ENCODE peak calls at places on chromosomes 13 and 19, in four cellular contexts. W, G, A and N are unnamed samples.
A peak's percentile ranks its signal among the peaks of the same experiment; 100 is the strongest.

GRCh38 chr13:33676700-33677048 is 141.3 kb upstream of the RFC3 start:
- DNase-seq in G (peak; percentile 70), W (peak; percentile 29), A (peak; percentile 21), N (peak; percentile 64)

GRCh38 chr19:16441661-16442071 is 30.1 kb downstream of the EPS15L1 start:
- DNase-seq in G (no peak), A (no peak), W (no peak), N (no peak)

GRCh38 chr19:6161271-6161850 is 25.9 kb downstream of the ACSBG2 start:
- DNase-seq in W (peak; percentile 17), A (no peak), G (peak; percentile 39), N (no peak)

GRCh38 chr19:40221858-40222619 is 3.9 kb upstream of the TTC9B start:
- DNase-seq in G (peak; percentile 88), W (peak; percentile 78), A (peak; percentile 90), N (peak; percentile 77)

GRCh38 chr13:95607363-95607762 is 37.1 kb downstream of the DZIP1 start:
- DNase-seq in W (no peak), A (peak; percentile 64), G (no peak), N (no peak)

GRCh38 chr13:60679928-60680693 is 283.1 kb downstream of the TDRD3 start:
- DNase-seq in W (no peak), A (no peak), G (no peak), N (no peak)

GRCh38 chr19:49799798-49800376 is 13.2 kb downstream of the FUZ start:
- DNase-seq in W (no peak), A (no peak), G (no peak), N (no peak)

GRCh38 chr13:31160857-31161582 is 684 bp downstream of the HSPH1 start:
- DNase-seq in A (peak; percentile 75), W (peak; percentile 48), G (peak; percentile 59), N (peak; percentile 60)

GRCh38 chr13:40398060-40398459 is 268.4 kb downstream of the FOXO1 start:
- DNase-seq in G (no peak), A (no peak), W (no peak), N (no peak)

GRCh38 chr13:69857188-69857821 is 250.3 kb upstream of the ATXN8OS start:
- DNase-seq in G (no peak), A (peak; percentile 1), W (no peak), N (no peak)

GRCh38 chr13:20401958-20402856 is 123.5 kb downstream of the CRYL1 start:
- DNase-seq in A (peak; percentile 59), G (no peak), W (no peak), N (peak; percentile 15)

DNA sequence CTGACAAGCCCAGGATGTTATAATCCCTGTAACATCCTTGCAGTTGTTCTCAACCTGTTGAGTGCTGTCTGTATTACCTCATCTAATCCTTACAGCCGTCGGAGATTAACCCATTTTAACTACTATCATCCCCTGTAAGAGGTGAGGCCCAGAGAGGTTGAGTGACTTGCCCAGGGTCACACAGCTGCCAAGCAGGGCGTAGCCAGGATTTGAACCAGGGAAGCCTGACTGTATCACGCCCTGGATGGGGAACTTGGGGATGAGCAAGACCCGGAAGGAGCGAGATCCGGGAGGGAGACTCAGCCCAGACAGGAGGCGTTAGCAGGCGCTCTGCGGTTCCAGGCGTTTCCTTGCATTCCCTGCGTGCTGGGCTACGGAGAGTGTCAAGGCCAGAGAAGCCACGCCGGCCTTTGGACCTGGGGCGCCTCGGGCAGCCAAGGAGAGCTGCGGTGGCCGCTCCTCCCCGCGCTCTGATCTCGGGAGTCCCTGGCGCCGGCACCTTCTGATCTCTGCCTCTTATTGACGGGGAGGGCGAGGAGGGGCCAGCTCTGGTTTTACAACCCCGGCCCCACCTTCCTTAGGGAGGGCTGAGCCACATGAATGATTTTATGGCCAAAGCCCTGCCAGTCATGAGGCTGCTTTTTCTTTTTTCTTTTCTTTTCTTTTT is 6.2 kb downstream of the SULT2B1 start:
- DNase-seq in G (no peak), W (no peak), A (peak; percentile 40), N (peak; percentile 80)
- TF ChIP-seq CTCF in G (no peak), W (no peak), A (no peak), N (no peak)

GRCh38 chr19:35755550-35756371 is 1.1 kb downstream of the HSPB6 start:
- DNase-seq in A (peak; percentile 55), W (peak; percentile 97), G (peak; percentile 86), N (peak; percentile 60)

GRCh38 chr19:35757749-35758608 is at the start of gene PROSER3:
- DNase-seq in G (peak; percentile 99), W (peak; percentile 99), A (peak; percentile 100), N (peak; percentile 98)

GRCh38 chr19:35755160-35755549 is 1.7 kb downstream of the HSPB6 start:
- DNase-seq in W (no peak), A (no peak), G (no peak), N (no peak)

GRCh38 chr19:35757231-35757748 is 461 bp upstream of the HSPB6 start:
- DNase-seq in G (peak; percentile 91), W (peak; percentile 97), A (peak; percentile 96), N (peak; percentile 49)

DNA sequence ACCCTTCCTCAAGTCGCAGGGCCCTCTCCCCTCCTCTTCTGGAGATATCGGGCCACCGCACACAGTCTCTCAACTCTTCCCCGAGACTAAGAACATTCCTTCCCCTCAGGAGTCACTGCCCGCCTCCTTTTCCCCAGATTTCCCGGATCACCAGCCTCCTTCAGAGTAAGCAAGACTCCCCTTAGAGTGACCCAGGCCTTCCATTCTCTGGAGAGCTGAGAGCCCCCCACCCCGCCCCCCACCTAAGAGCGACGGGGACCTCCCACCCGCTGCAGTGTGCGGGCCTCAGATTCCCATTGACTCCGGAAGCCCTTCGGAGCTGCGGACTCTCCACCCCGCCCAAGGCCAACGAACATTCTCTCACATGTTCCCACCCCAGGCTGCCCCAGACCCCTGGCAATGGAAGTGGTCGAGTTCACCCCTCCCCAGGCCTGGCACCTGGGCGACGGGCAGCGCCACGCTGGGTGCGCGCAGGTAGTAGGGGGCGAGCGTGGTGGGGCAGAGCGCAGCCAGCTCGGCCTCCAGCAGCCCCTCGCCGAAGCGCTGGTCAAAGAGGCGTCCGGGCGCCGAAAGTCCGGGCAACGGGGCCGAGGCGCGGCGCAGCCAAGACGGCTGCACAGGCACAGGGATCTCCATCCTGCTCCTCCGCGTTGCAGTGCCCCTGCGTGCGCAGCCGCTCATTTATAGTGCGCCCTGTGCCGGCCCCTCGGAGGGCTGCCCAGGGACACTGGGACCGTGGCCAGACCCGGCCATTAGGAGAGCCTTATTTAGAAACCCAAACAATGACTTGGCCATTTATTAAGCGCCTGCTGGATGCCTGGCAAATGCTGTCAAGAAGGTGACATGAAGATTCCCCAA is at the start of gene HSPB6:
- DNase-seq in G (peak; percentile 80), A (peak; percentile 72), W (peak; percentile 91), N (peak; percentile 35)
- TF ChIP-seq POLR2A in G (peak; percentile 74), A (peak; percentile 87), W (peak; percentile 79), N (no peak)

DNA sequence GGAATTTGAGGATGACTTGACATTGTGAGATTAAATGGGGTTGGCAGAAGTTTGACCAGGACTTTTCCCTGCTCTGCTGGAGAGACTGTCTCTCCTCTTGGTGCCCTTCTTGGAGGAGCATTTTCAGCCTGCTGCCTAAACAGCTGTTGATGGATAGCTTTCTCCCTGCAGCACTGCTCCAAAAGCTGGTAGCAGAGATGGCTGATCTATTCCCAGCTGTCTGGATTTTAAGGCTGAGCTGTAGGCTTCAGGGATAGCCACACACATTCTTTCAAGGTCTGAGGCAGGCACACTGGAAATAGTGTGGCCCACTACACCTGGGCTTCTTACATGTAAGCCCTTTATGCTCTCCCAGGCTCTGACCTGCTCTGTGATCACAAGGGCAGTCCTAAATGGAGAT is 91.3 kb downstream of the MBNL2 start:
- DNase-seq in W (no peak), G (no peak), A (no peak), N (no peak)
- H3K4me1 ChIP-seq in W (peaks cover 5% of the 10 kb centered on the region), G (peaks cover 39% of the 10 kb centered on the region), A (peaks cover 20% of the 10 kb centered on the region), N (peaks cover under 1% of the 10 kb centered on the region)

GRCh38 chr13:27962128-27962841 is 6.8 kb downstream of the CDX2 start:
- DNase-seq in W (no peak), G (no peak), A (no peak), N (no peak)

GRCh38 chr13:27958928-27959539 is 10.1 kb downstream of the CDX2 start:
- DNase-seq in W (no peak), G (no peak), A (no peak), N (no peak)

GRCh38 chr13:27959976-27960361 is 9.1 kb downstream of the CDX2 start:
- DNase-seq in G (no peak), W (no peak), A (no peak), N (no peak)

GRCh38 chr13:27961227-27962085 is 7.7 kb downstream of the CDX2 start:
- DNase-seq in A (no peak), G (no peak), W (no peak), N (no peak)

DNA sequence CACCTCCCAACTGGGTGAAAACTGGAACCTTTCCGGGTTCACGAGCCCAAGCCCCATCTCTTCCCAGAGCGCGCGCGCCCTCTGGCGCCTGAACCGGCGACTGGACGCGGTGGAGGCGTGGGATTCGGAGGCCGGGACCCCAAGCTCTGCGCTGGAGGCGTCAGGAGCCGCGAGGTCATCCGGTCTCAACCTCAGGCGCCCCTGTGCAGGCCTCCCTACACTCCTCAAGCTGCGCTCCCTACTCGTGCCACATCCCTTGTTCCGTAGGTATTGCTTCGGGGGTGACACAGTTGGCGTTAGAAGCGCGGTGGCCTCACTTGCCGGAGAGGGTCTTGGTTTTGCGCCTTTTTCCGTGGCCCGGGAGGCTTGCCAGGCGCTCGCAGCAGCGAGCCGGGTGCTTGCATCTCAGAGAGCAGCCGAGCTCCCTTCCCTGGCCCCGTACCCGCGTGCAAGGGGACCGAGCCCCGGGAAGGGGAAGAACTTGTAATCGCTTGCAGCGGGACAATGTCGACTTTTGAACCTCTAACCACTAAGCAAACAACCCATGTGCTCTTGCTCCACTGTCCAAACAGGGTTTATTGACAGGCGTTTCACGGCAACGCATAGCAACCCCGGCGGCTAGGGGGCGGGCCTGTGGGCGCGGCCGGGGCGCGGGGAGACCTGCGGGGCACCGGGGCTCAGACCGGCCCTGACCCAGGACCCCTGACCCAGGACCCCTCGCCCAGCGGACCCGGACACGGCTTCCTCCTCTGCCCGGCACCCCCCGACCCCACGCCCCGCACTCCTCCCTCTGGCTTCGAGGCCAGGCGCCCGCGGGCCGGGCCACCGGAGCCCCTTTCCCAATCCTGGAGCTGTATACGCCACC is 8.5 kb downstream of the CDX2 start:
- DNase-seq in A (no peak), W (no peak), G (no peak), N (peak; percentile 81)
- TF ChIP-seq CTCF in A (peak; percentile 25), W (no peak), G (peak; percentile 24), N (no peak)

GRCh38 chr19:32068805-32069204 is 276.6 kb upstream of the ZNF507 start:
- DNase-seq in W (no peak), A (no peak), G (no peak), N (no peak)
- TF ChIP-seq POLR2A in W (no peak), A (no peak), G (no peak), N (no peak)

DNA sequence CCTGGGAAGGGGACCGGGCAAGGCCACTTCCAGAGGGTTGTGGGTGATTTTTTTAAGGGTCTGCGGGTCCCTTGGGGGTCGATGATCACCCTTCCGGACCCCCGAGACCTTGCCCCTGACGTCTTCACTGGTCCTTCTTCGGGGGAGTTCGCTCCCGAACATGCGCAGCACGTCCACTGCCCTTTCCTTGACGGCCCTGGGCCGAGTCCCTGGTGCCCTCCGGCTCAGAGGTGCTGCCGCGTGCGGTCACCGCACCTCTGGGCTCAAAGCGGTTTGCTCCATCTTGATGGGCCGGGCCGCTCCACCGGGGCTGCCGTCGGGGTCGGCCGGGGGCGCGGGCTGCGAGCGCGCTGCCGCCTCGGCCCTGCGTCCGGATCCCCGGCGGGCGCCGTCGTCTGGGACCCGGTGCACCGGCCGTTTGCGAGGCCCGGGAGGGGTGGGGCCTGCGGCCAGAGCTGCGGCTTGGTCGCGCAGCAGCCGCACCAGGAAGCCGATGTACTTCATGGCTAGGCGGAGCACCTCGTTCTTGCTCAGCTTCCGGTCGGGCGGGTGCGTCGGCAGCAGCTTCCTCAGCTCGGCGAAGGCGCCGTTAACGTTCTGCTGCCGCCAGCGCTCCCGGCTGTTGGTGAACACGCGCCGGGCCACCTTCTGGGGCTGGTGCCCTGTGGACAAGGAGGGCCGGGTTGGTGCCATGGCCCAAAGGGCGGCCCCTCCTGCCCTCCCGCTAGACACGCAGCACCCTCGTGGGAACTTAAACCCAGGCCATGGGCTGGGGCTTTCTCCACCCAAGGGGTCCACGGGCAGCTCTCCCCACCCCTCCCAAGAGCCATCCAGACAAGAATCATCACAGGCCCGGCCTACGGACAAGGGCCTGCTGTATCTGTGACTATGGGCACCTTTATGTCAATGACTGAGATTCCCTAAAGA is 3.3 kb downstream of the LYL1 start:
- DNase-seq in A (no peak), W (peak; percentile 70), G (peak; percentile 83), N (peak; percentile 78)
- H3K4me1 ChIP-seq in A (peaks cover 12% of the 10 kb centered on the region), W (peaks cover 29% of the 10 kb centered on the region), G (peaks cover 71% of the 10 kb centered on the region), N (peaks cover 100% of the 10 kb centered on the region)